ENCODE peak calls at places on chromosome 6, in four cellular contexts. One of them, this sample, is unnamed.

GRCh38 chr6:42099340-42100028 is 42.9 kb downstream of the C6orf132 start:
- DNase-seq in AG10803: peak; percentile 41
- DNase-seq in H7: peak; percentile 48
- DNase-seq in GM12865: no peak
- DNase-seq in this sample: peak; percentile 88

GRCh38 chr6:8131265-8131897 is 29.0 kb upstream of the EEF1E1 start:
- DNase-seq in AG10803: peak; percentile 65
- DNase-seq in H7: peak; percentile 57
- DNase-seq in GM12865: peak; percentile 53
- DNase-seq in this sample: no peak

GRCh38 chr6:166032366-166033171 is 135.1 kb downstream of the TBXT start:
- DNase-seq in AG10803: peak; percentile 95
- DNase-seq in H7: no peak
- DNase-seq in GM12865: peak; percentile 9
- DNase-seq in this sample: no peak

GRCh38 chr6:22295145-22295544 is 1.7 kb downstream of the PRL start:
- DNase-seq in AG10803: no peak
- DNase-seq in H7: no peak
- DNase-seq in GM12865: no peak
- DNase-seq in this sample: no peak

GRCh38 chr6:155212616-155213380 is 51.0 kb upstream of the CLDN20 start:
- DNase-seq in AG10803: no peak
- DNase-seq in H7: no peak
- DNase-seq in GM12865: no peak
- DNase-seq in this sample: no peak

GRCh38 chr6:168342626-168343025 is 23.0 kb upstream of the DACT2 start:
- DNase-seq in AG10803: no peak
- DNase-seq in H7: no peak
- DNase-seq in GM12865: no peak
- DNase-seq in this sample: peak; percentile 89

GRCh38 chr6:80733645-80734044 is 627.2 kb downstream of the BCKDHB start:
- DNase-seq in AG10803: peak; percentile 72
- DNase-seq in H7: no peak
- DNase-seq in GM12865: no peak
- DNase-seq in this sample: no peak

GRCh38 chr6:119443993-119444641 is 94.6 kb upstream of the MAN1A1 start:
- DNase-seq in AG10803: peak; percentile 11
- DNase-seq in H7: no peak
- DNase-seq in GM12865: peak; percentile 16
- DNase-seq in this sample: no peak

GRCh38 chr6:20350215-20350614 is 51.5 kb upstream of the E2F3 start:
- DNase-seq in AG10803: peak; percentile 21
- DNase-seq in H7: no peak
- DNase-seq in GM12865: no peak
- DNase-seq in this sample: no peak

GRCh38 chr6:155850408-155850841 is 394.8 kb upstream of the NOX3 start:
- DNase-seq in AG10803: peak; percentile 2
- DNase-seq in H7: no peak
- DNase-seq in GM12865: no peak
- DNase-seq in this sample: no peak

GRCh38 chr6:3516094-3516493 is 59.2 kb upstream of the SLC22A23 start:
- DNase-seq in AG10803: no peak
- DNase-seq in H7: no peak
- DNase-seq in GM12865: no peak
- DNase-seq in this sample: no peak

GRCh38 chr6:124389127-124389526 is 573.1 kb upstream of the RNF217 start:
- DNase-seq in AG10803: no peak
- DNase-seq in H7: peak; percentile 13
- DNase-seq in GM12865: no peak
- DNase-seq in this sample: no peak

GRCh38 chr6:168274046-168274952 is 45.3 kb downstream of the DACT2 start:
- DNase-seq in AG10803: no peak
- DNase-seq in H7: peak; percentile 73
- DNase-seq in GM12865: no peak
- DNase-seq in this sample: peak; percentile 83

GRCh38 chr6:138468320-138469015 is 30.8 kb downstream of the NHSL1 start:
- DNase-seq in AG10803: peak; percentile 16
- DNase-seq in H7: no peak
- DNase-seq in GM12865: no peak
- DNase-seq in this sample: no peak

GRCh38 chr6:162582381-162582780 is 145.2 kb downstream of the PRKN start:
- DNase-seq in AG10803: no peak
- DNase-seq in H7: no peak
- DNase-seq in GM12865: no peak
- DNase-seq in this sample: no peak

GRCh38 chr6:84107495-84107894 is 73.9 kb downstream of the MRAP2 start:
- DNase-seq in AG10803: no peak
- DNase-seq in H7: no peak
- DNase-seq in GM12865: no peak
- DNase-seq in this sample: no peak

GRCh38 chr6:42450314-42451145 is 1.2 kb downstream of the TRERF1 start:
- DNase-seq in AG10803: no peak
- DNase-seq in H7: no peak
- DNase-seq in GM12865: no peak
- DNase-seq in this sample: no peak

GRCh38 chr6:169215201-169215661 is 38.4 kb downstream of the THBS2 start:
- DNase-seq in AG10803: peak; percentile 30
- DNase-seq in H7: no peak
- DNase-seq in GM12865: no peak
- DNase-seq in this sample: no peak

GRCh38 chr6:159151266-159151855 is 17.8 kb upstream of the FNDC1 start:
- DNase-seq in AG10803: peak; percentile 64
- DNase-seq in H7: no peak
- DNase-seq in GM12865: peak; percentile 58
- DNase-seq in this sample: no peak

GRCh38 chr6:117907600-117908245 is 659 bp downstream of the SLC35F1 start:
- DNase-seq in AG10803: no peak
- DNase-seq in H7: peak; percentile 77
- DNase-seq in GM12865: no peak
- DNase-seq in this sample: peak; percentile 45

GRCh38 chr6:168962886-168963285 is 290.8 kb downstream of the THBS2 start:
- DNase-seq in AG10803: peak; percentile 69
- DNase-seq in H7: no peak
- DNase-seq in GM12865: no peak
- DNase-seq in this sample: no peak

GRCh38 chr6:52725133-52725529 is 38.1 kb downstream of the GSTA2 start:
- DNase-seq in AG10803: peak; percentile 29
- DNase-seq in H7: no peak
- DNase-seq in GM12865: no peak
- DNase-seq in this sample: no peak

GRCh38 chr6:44111434-44112417 is 15.5 kb downstream of the MRPL14 start:
- DNase-seq in AG10803: no peak
- DNase-seq in H7: no peak
- DNase-seq in GM12865: no peak
- DNase-seq in this sample: no peak

GRCh38 chr6:31308050-31308844 is 36.4 kb upstream of the HLA-C start:
- DNase-seq in AG10803: no peak
- DNase-seq in H7: peak; percentile 75
- DNase-seq in GM12865: peak; percentile 88
- DNase-seq in this sample: no peak

GRCh38 chr6:138817799-138818198 is 21.9 kb downstream of the ECT2L start:
- DNase-seq in AG10803: peak; percentile 77
- DNase-seq in H7: peak; percentile 46
- DNase-seq in GM12865: peak; percentile 41
- DNase-seq in this sample: peak; percentile 95

GRCh38 chr6:166495487-166496314 is 90.8 kb downstream of the RAMACL start:
- DNase-seq in AG10803: no peak
- DNase-seq in H7: no peak
- DNase-seq in GM12865: no peak
- DNase-seq in this sample: no peak

GRCh38 chr6:103011605-103012004 is 1618.1 kb downstream of the GRIK2 start:
- DNase-seq in AG10803: no peak
- DNase-seq in H7: peak; percentile 4
- DNase-seq in GM12865: peak; percentile 2
- DNase-seq in this sample: no peak

GRCh38 chr6:163132050-163132750 is 282.3 kb upstream of the QKI start:
- DNase-seq in AG10803: no peak
- DNase-seq in H7: no peak
- DNase-seq in GM12865: no peak
- DNase-seq in this sample: no peak

GRCh38 chr6:156848123-156848522 is 70.9 kb downstream of the ARID1B start:
- DNase-seq in AG10803: no peak
- DNase-seq in H7: no peak
- DNase-seq in GM12865: peak; percentile 34
- DNase-seq in this sample: no peak

DNA sequence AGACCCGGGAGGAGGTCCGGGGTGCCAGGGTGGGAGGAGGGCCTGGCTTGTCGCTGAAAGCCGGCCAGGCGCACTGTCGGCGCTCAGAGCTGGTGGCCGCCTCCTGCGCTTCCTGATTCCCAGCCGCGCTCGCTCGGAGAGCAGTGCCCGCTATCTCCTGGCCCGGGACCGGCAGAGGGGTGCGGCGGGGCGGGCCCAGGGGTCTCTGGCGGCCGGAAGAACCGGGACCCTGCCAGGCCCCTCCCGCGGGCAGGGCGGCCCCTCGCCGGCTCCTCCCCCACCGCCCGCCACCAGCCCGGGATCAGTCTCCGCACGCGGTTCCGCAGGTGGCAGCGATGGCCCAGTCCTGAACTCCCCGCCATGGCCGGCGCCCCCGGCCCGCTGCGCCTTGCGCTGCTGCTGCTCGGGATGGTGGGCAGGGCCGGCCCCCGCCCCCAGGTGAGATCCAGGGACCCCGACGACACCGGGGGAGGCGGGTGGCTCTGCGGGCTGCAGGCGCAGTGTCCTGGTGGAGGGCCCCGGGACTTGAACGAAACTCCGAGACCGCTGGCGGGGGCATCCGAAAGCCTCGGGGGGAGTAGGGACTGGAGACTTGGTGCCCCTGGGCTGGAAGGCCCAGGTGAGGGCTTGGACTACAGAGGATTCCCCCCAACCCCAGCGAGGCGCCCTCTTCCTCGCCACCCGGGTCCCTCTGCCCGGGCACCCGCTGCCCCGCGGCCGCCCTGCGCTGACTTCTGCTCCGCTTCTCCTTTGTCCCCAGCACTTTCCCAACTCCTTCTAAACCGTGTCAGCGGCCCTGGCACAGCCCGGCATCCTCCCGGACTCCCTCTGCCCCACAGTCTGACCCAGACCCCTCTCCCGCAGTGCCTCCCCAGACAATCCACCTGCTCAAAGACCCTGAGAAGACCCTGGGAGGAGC is at the start of gene GLP1R:
- DNase-seq in AG10803: no peak
- DNase-seq in H7: peak; percentile 93
- DNase-seq in GM12865: no peak
- DNase-seq in this sample: no peak
- H3K4me3 ChIP-seq in AG10803: no peak within 1 kb of the TSS
- H3K4me3 ChIP-seq in H7: peak within 1 kb of the TSS; percentile 56
- H3K4me3 ChIP-seq in GM12865: no peak within 1 kb of the TSS
- H3K4me3 ChIP-seq in this sample: no peak within 1 kb of the TSS

GRCh38 chr6:134551245-134551960 is 233.5 kb upstream of the SGK1 start:
- DNase-seq in AG10803: peak; percentile 90
- DNase-seq in H7: no peak
- DNase-seq in GM12865: no peak
- DNase-seq in this sample: no peak
- H3K4me3 ChIP-seq in AG10803: no peak overlapping the region
- H3K4me3 ChIP-seq in H7: no peak overlapping the region
- H3K4me3 ChIP-seq in GM12865: no peak overlapping the region
- H3K4me3 ChIP-seq in this sample: no peak overlapping the region

GRCh38 chr6:153131037-153131981 is at the start of gene RGS17:
- DNase-seq in AG10803: peak; percentile 61
- DNase-seq in H7: peak; percentile 99
- DNase-seq in GM12865: peak; percentile 41
- DNase-seq in this sample: peak; percentile 54
- H3K4me3 ChIP-seq in AG10803: peak within 1 kb of the TSS; percentile 76
- H3K4me3 ChIP-seq in H7: peak within 1 kb of the TSS; percentile 67
- H3K4me3 ChIP-seq in GM12865: peak within 1 kb of the TSS; percentile 59
- H3K4me3 ChIP-seq in this sample: peak within 1 kb of the TSS; percentile 1

GRCh38 chr6:37875561-37876309 is 56.2 kb downstream of the ZFAND3 start:
- DNase-seq in AG10803: no peak
- DNase-seq in H7: no peak
- DNase-seq in GM12865: no peak
- DNase-seq in this sample: no peak

GRCh38 chr6:37874726-37875125 is 55.2 kb downstream of the ZFAND3 start:
- DNase-seq in AG10803: no peak
- DNase-seq in H7: no peak
- DNase-seq in GM12865: no peak
- DNase-seq in this sample: no peak

GRCh38 chr6:37877373-37878149 is 58.0 kb downstream of the ZFAND3 start:
- DNase-seq in AG10803: peak; percentile 40
- DNase-seq in H7: no peak
- DNase-seq in GM12865: no peak
- DNase-seq in this sample: no peak

GRCh38 chr6:37876843-37877242 is 57.3 kb downstream of the ZFAND3 start:
- DNase-seq in AG10803: no peak
- DNase-seq in H7: no peak
- DNase-seq in GM12865: no peak
- DNase-seq in this sample: no peak

DNA sequence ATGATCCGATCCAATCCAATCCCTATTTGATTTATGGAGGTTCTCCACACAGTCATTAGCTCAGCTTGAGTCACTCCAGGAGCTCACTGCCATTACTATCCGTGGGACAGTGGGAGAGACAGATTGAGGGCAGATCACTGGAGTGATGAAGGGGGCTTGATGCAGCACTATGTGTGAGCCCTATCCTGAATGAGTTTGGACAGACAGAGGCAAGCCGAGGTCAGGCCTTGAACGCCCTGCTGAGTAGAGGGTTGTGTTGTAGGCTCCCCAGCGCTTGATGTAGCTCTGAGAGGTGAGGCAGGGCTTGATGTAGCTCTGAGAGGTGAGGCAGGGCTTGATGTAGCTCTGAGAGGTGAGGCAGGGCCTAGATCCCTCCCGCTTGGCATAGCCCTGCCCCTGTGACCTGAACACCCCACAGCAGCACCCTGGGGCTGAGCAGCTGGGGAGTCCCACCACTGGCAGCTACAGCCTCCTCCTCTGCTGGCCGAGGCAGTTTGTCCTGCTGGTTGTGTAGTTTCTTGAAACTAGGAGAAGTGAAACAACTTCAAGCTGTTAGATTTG is 58.7 kb downstream of the ZFAND3 start:
- DNase-seq in AG10803: peak; percentile 37
- DNase-seq in H7: no peak
- DNase-seq in GM12865: no peak
- DNase-seq in this sample: no peak
- H3K4me3 ChIP-seq in AG10803: no peak overlapping the region
- H3K4me3 ChIP-seq in H7: no peak overlapping the region
- H3K4me3 ChIP-seq in GM12865: no peak overlapping the region
- H3K4me3 ChIP-seq in this sample: no peak overlapping the region